ENCODE peak calls at places on chromosomes 4 and X, in seven cellular contexts. Z is A549, T is HepG2, Q is GM23338, R is K562, F is GM12878, X is SK-N-SH. N is an unnamed sample.

GRCh38 chr4:76434901-76435688 is at the start of gene SHROOM3:
- DNase-seq in F (no peak), Q (peak; percentile 72), Z (no peak), R (no peak), T (no peak), X (no peak), N (no peak)

GRCh38 chrX:129653985-129654651 is 638 bp downstream of the APLN start:
- DNase-seq in F (no peak), Z (peak; percentile 35), R (no peak), Q (peak; percentile 19), T (no peak), X (peak; percentile 74), N (no peak)

GRCh38 chrX:115562492-115562872 is 1.5 kb downstream of the PLS3 start:
- DNase-seq in F (no peak), R (no peak), T (peak; percentile 13), Z (peak; percentile 64), X (no peak), Q (peak; percentile 47), N (no peak)

GRCh38 chr4:110869114-110869513 is 246.2 kb upstream of the PITX2 start:
- DNase-seq in T (no peak), X (no peak), F (no peak), Q (no peak), Z (no peak), R (no peak), N (no peak)

GRCh38 chr4:4861592-4862551 is 2.4 kb downstream of the MSX1 start:
- DNase-seq in Z (no peak), X (no peak), T (no peak), F (no peak), Q (no peak), R (no peak), N (no peak)

GRCh38 chr4:55947254-55947882 is 1.4 kb upstream of the CEP135 start:
- DNase-seq in Z (no peak), T (no peak), Q (no peak), R (no peak), X (no peak), F (peak; percentile 73), N (peak; percentile 18)

GRCh38 chrX:17644001-17644400 is 93.3 kb upstream of the SCML1 start:
- DNase-seq in X (no peak), Z (no peak), F (no peak), T (no peak), R (no peak), Q (no peak), N (no peak)

GRCh38 chr4:88442636-88443260 is 14.2 kb upstream of the HERC5 start:
- DNase-seq in F (no peak), R (peak; percentile 9), T (no peak), Z (no peak), X (no peak), Q (peak; percentile 17), N (no peak)

GRCh38 chr4:132958457-132959263 is 190.4 kb upstream of the PCDH10 start:
- DNase-seq in X (no peak), Z (no peak), Q (no peak), R (no peak), F (no peak), T (no peak), N (no peak)

GRCh38 chr4:184250795-184251679 is 33.4 kb upstream of the ENPP6 start:
- DNase-seq in X (peak; percentile 70), T (peak; percentile 71), R (peak; percentile 62), Z (peak; percentile 58), F (no peak), Q (peak; percentile 92), N (no peak)

GRCh38 chrX:131861088-131861787 is 161.9 kb upstream of the STK26 start:
- DNase-seq in R (no peak), Q (no peak), X (no peak), F (no peak), Z (no peak), T (no peak), N (no peak)

GRCh38 chrX:39813631-39814246 is 284.0 kb downstream of the BCOR start:
- DNase-seq in Z (peak; percentile 50), T (no peak), F (no peak), R (no peak), X (peak; percentile 71), Q (no peak), N (no peak)

GRCh38 chrX:26909728-26910127 is 553.4 kb downstream of the PPP4R3C start:
- DNase-seq in Z (no peak), R (no peak), Q (no peak), T (no peak), X (no peak), F (no peak), N (no peak)

GRCh38 chrX:9865804-9866471 is 79.7 kb downstream of the SHROOM2 start:
- DNase-seq in Q (no peak), Z (no peak), R (no peak), X (no peak), T (no peak), F (no peak), N (no peak)

GRCh38 chrX:38206036-38206435 is 14.6 kb downstream of the SRPX start:
- DNase-seq in T (no peak), R (no peak), X (no peak), Q (no peak), F (no peak), Z (no peak), N (no peak)

GRCh38 chr4:169116270-169116901 is 106.3 kb upstream of the CBR4 start:
- DNase-seq in X (no peak), R (no peak), Q (no peak), F (no peak), T (no peak), Z (no peak), N (no peak)

GRCh38 chr4:108830509-108831244 is 67.8 kb upstream of the ETNPPL start:
- DNase-seq in X (no peak), R (no peak), Z (no peak), T (no peak), F (no peak), Q (no peak), N (no peak)

GRCh38 chr4:85760521-85760920 is 285.6 kb downstream of the ARHGAP24 start:
- DNase-seq in T (no peak), X (no peak), F (no peak), R (no peak), Q (no peak), Z (no peak), N (no peak)

GRCh38 chrX:1528884-1529203 is 8.1 kb downstream of the P2RY8 start:
- DNase-seq in R (no peak), Z (no peak), X (no peak), F (no peak), Q (no peak), T (no peak), N (no peak)

GRCh38 chrX:53266914-53267313 is 14.5 kb downstream of the IQSEC2 start:
- DNase-seq in F (no peak), Z (no peak), T (no peak), Q (no peak), R (peak; percentile 44), X (no peak), N (no peak)

GRCh38 chr4:174215055-174215454 is 68.4 kb downstream of the FBXO8 start:
- DNase-seq in X (no peak), R (no peak), Z (no peak), Q (no peak), T (no peak), F (no peak), N (no peak)

GRCh38 chr4:174218127-174218790 is 65.2 kb downstream of the FBXO8 start:
- DNase-seq in Q (peak; percentile 50), X (peak; percentile 50), Z (no peak), F (no peak), R (no peak), T (no peak), N (no peak)

GRCh38 chr4:174217273-174218126 is 66.0 kb downstream of the FBXO8 start:
- DNase-seq in Z (no peak), T (no peak), R (no peak), F (no peak), Q (peak; percentile 33), X (peak; percentile 85), N (no peak)

GRCh38 chr4:174215936-174216699 is 67.3 kb downstream of the FBXO8 start:
- DNase-seq in X (peak; percentile 76), T (no peak), Q (peak; percentile 65), F (no peak), Z (no peak), R (no peak), N (no peak)

GRCh38 chr4:174216935-174217272 is 66.6 kb downstream of the FBXO8 start:
- DNase-seq in F (no peak), Z (no peak), X (no peak), Q (peak; percentile 17), T (no peak), R (no peak), N (no peak)
- TF ChIP-seq CTCF in F (no peak), Z (no peak), X (no peak), Q (no peak), T (no peak), R (no peak), N (no peak)

GRCh38 chr4:102862016-102862415 is 6.8 kb upstream of the CISD2 start:
- DNase-seq in Z (no peak), Q (no peak), X (no peak), R (no peak), T (no peak), F (no peak), N (no peak)

GRCh38 chr4:102860928-102861327 is 7.9 kb upstream of the CISD2 start:
- DNase-seq in R (no peak), Q (no peak), X (no peak), T (no peak), F (no peak), Z (no peak), N (no peak)

GRCh38 chr4:102862747-102863146 is 6.0 kb upstream of the CISD2 start:
- DNase-seq in X (no peak), Z (no peak), R (no peak), Q (no peak), F (no peak), T (no peak), N (no peak)

GRCh38 chr4:102858828-102859464 is 9.8 kb upstream of the CISD2 start:
- DNase-seq in Z (no peak), T (no peak), R (no peak), X (no peak), F (no peak), Q (no peak), N (no peak)
- TF ChIP-seq REST in Z (no peak), T (no peak), R (no peak), X (no peak), F (no peak), Q (no peak), N (no peak)

GRCh38 chrX:80765226-80765625 is 44.5 kb downstream of the BRWD3 start:
- DNase-seq in T (peak; percentile 4), R (no peak), X (no peak), F (no peak), Q (peak; percentile 5), Z (peak; percentile 33), N (peak; percentile 36)
- H3K4me3 ChIP-seq in T (no peak overlapping the region), R (no peak overlapping the region), X (no peak overlapping the region), F (no peak overlapping the region), Q (no peak overlapping the region), Z (no peak overlapping the region), N (no peak overlapping the region)

GRCh38 chr4:142222127-142222526 is 585.7 kb downstream of the IL15 start:
- DNase-seq in Q (no peak), R (no peak), X (no peak), Z (peak; percentile 25), F (no peak), T (no peak), N (no peak)
- TF ChIP-seq CTCF in Q (no peak), R (no peak), X (no peak), Z (no peak), F (no peak), T (no peak), N (no peak)

N was measured in Panc1.